ENCODE peak calls at places on chromosomes 5 and 9, in nine cellular contexts. S is K562; U is endodermal cell; C is ascending aorta; O is heart left ventricle; H is CD8-positive, alpha-beta T cell; Y is kidney; I is cardiac muscle cell; T is astrocyte. L is an unnamed sample. For H3K4me1, the result is how much of the 10 kb centered on the place peaks cover.

GRCh38 chr5:35160486-35161116 is 69.7 kb downstream of the PRLR start:
- DNase-seq in Y (no peak), U (no peak), T (no peak), O (no peak), I (peak), S (no peak), C (no peak), H (no peak), L (no peak)

GRCh38 chr5:143166661-143167420 is 236.6 kb downstream of the NR3C1 start:
- DNase-seq in O (no peak), C (no peak), S (no peak), T (no peak), U (no peak), I (no peak), Y (no peak), H (no peak), L (no peak)

GRCh38 chr9:33307067-33307466 is 16.8 kb downstream of the NFX1 start:
- DNase-seq in O (no peak), H (no peak), U (no peak), S (no peak), C (no peak), I (no peak), T (peak), Y (no peak), L (no peak)

GRCh38 chr5:36108758-36109245 is 42.1 kb upstream of the UGT3A2 start:
- DNase-seq in I (peak), T (no peak), O (no peak), C (no peak), U (no peak), H (no peak), Y (no peak), S (no peak), L (no peak)

GRCh38 chr5:142671276-142671675 is 14.6 kb downstream of the FGF1 start:
- DNase-seq in S (no peak), Y (no peak), U (no peak), O (no peak), I (no peak), H (no peak), T (no peak), C (no peak), L (no peak)

GRCh38 chr9:136486823-136487620 is 4.2 kb upstream of the SEC16A start:
- DNase-seq in I (no peak), H (no peak), O (no peak), T (no peak), C (no peak), Y (no peak), U (no peak), S (no peak), L (no peak)

GRCh38 chr9:89549031-89549644 is 51.2 kb upstream of the SEMA4D start:
- DNase-seq in C (no peak), I (peak), T (peak), O (peak), H (peak), U (peak), S (peak), Y (peak), L (no peak)

GRCh38 chr5:147613359-147613758 is 103.5 kb upstream of the DPYSL3 start:
- DNase-seq in U (no peak), I (peak), Y (no peak), C (no peak), O (no peak), H (no peak), S (no peak), T (peak), L (no peak)

GRCh38 chr9:99998266-99998665 is 91.8 kb downstream of the STX17 start:
- DNase-seq in H (no peak), S (no peak), T (no peak), I (no peak), O (no peak), U (peak), C (no peak), Y (no peak), L (no peak)

GRCh38 chr9:86563959-86564358 is 209.7 kb upstream of the TUT7 start:
- DNase-seq in S (no peak), T (no peak), O (no peak), C (no peak), Y (no peak), I (no peak), H (no peak), U (no peak), L (no peak)

GRCh38 chr5:122508623-122509022 is 196.6 kb downstream of the SNCAIP start:
- DNase-seq in U (no peak), S (no peak), O (no peak), Y (no peak), I (no peak), H (no peak), C (no peak), T (no peak), L (no peak)

GRCh38 chr5:5483880-5484595 is 61.6 kb downstream of the ICE1 start:
- DNase-seq in O (no peak), I (peak), S (no peak), U (no peak), Y (no peak), C (no peak), T (peak), H (no peak), L (no peak)

GRCh38 chr9:2642068-2642467 is 20.5 kb downstream of the VLDLR start:
- DNase-seq in H (no peak), O (no peak), I (no peak), Y (no peak), T (no peak), U (no peak), S (no peak), C (no peak), L (no peak)

GRCh38 chr5:74954919-74955318 is 88.7 kb upstream of the FAM169A start:
- DNase-seq in O (no peak), Y (no peak), S (no peak), H (no peak), U (no peak), C (no peak), T (peak), I (peak), L (no peak)

GRCh38 chr9:16106211-16106610 is 553.4 kb downstream of the CCDC171 start:
- DNase-seq in H (no peak), I (no peak), S (no peak), U (no peak), Y (no peak), T (no peak), C (no peak), O (no peak), L (no peak)

GRCh38 chr5:150672237-150672883 is 11.3 kb downstream of the MYOZ3 start:
- DNase-seq in I (peak), C (no peak), U (peak), S (no peak), Y (peak), T (no peak), O (peak), H (no peak), L (no peak)

GRCh38 chr5:38316544-38317224 is 58.3 kb downstream of the EGFLAM start:
- DNase-seq in O (peak), I (peak), Y (no peak), S (no peak), U (no peak), H (no peak), T (no peak), C (no peak), L (no peak)

GRCh38 chr5:169801324-169801777 is 164.3 kb downstream of the DOCK2 start:
- DNase-seq in O (no peak), H (no peak), I (peak), U (no peak), S (no peak), T (peak), C (no peak), Y (no peak), L (no peak)

GRCh38 chr5:150497274-150497988 is 10.5 kb upstream of the NDST1 start:
- DNase-seq in U (no peak), I (peak), S (no peak), C (peak), T (peak), H (no peak), O (peak), Y (peak), L (no peak)

GRCh38 chr9:90180374-90180773 is 462.2 kb downstream of the DIRAS2 start:
- DNase-seq in S (no peak), T (no peak), U (no peak), C (no peak), I (no peak), H (no peak), O (no peak), Y (no peak), L (no peak)

GRCh38 chr5:118937393-118938061 is 50.8 kb downstream of the DTWD2 start:
- DNase-seq in C (no peak), Y (no peak), O (no peak), S (no peak), U (no peak), T (no peak), H (no peak), I (peak), L (no peak)

GRCh38 chr5:4208996-4209395 is 613.4 kb downstream of the IRX1 start:
- DNase-seq in U (no peak), Y (no peak), T (no peak), C (no peak), S (no peak), O (no peak), I (no peak), H (no peak), L (no peak)
- H3K4me1 ChIP-seq in U (under half), Y (under half), T (under half), C (under half), S (under half), O (under half), I (under half), H (under half), L (under half)

GRCh38 chr5:132260051-132260450 is 2.6 kb downstream of the PDLIM4 start:
- DNase-seq in Y (peak), H (no peak), O (no peak), U (peak), T (peak), S (no peak), I (no peak), C (no peak), L (no peak)
- H3K4me1 ChIP-seq in Y (under half), H (under half), O (under half), U (under half), T (half or more), S (under half), I (under half), C (half or more), L (half or more)

DNA sequence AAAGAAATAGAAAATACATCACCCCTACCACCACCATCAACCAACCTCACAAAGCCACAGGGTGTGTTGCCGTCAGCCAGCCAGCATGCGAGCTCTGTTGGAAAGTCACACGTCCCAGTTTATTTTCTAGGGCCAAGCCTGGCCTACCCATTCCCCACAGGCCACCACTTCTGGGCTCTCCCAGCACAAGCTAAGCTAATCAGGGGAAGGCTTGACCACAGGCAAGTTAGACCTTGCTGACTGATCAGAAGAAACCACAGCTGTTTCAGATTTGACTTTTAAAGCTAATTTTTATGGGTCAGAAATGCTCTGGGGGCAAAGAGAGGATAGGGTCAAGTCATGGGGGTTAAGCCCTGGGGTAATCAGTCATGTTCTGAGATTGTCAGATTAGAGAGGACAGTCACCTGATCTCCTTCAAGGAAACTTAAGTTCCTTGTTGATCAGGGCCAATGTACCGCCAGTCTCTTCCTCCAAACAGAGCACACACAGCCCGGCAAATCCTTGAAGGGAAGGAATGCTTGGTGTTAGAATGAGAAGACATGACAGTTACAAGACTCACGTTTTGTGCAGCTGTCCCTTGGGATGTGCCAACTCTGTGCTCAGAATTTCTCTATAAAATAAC is 7.6 kb downstream of the SHB start:
- DNase-seq in C (no peak), Y (peak), H (no peak), S (no peak), U (peak), O (no peak), T (no peak), I (no peak), L (no peak)
- H3K4me1 ChIP-seq in C (under half), Y (under half), H (under half), S (half or more), U (under half), O (half or more), T (half or more), I (half or more), L (half or more)

GRCh38 chr9:6428940-6429889 is 16.2 kb downstream of the UHRF2 start:
- DNase-seq in S (no peak), H (no peak), T (no peak), I (no peak), O (no peak), C (no peak), U (no peak), Y (no peak), L (no peak)
- H3K4me1 ChIP-seq in S (under half), H (under half), T (under half), I (under half), O (under half), C (under half), U (under half), Y (under half), L (half or more)